ENCODE peak calls at places on chromosomes 4 and X, in four cellular contexts. C is GM20000; K is cardiac muscle cell; E is activated CD4-positive, alpha-beta T cell treated with anti-CD3 and anti-CD28 coated beads for 1 hour. Y is an unnamed sample.
A peak's percentile ranks its signal among the peaks of the same experiment; 100 is the strongest.

GRCh38 chrX:150752124-150752523 is 58.9 kb downstream of the MTMR1 start:
- DNase-seq in C (no peak), K (peak; percentile 23), E (no peak), Y (no peak)

GRCh38 chr4:118348886-118349285 is 3.9 kb downstream of the PRSS12 start:
- DNase-seq in C (no peak), K (no peak), E (no peak), Y (peak; percentile 46)

GRCh38 chrX:109472939-109473713 is 8.8 kb downstream of the GUCY2F start:
- DNase-seq in C (peak; percentile 9), K (peak; percentile 77), E (no peak), Y (peak; percentile 9)

GRCh38 chr4:119025440-119025839 is 110.2 kb upstream of the MYOZ2 start:
- DNase-seq in C (no peak), K (no peak), E (no peak), Y (no peak)

GRCh38 chr4:4712800-4713528 is 146.5 kb upstream of the MSX1 start:
- DNase-seq in C (no peak), K (no peak), E (no peak), Y (peak; percentile 23)

GRCh38 chr4:41160010-41160789 is 54.1 kb downstream of the APBB2 start:
- DNase-seq in C (no peak), K (no peak), E (no peak), Y (peak; percentile 63)

GRCh38 chr4:190014771-190015537 is 12.1 kb downstream of the FRG2 start:
- DNase-seq in C (peak; percentile 58), K (no peak), E (no peak), Y (no peak)

GRCh38 chrX:134026732-134027311 is 41.4 kb upstream of the GPC3 start:
- DNase-seq in C (peak; percentile 6), K (peak; percentile 88), E (peak; percentile 7), Y (peak; percentile 50)

GRCh38 chrX:154748712-154749339 is 2.1 kb downstream of the GAB3 start:
- DNase-seq in C (peak; percentile 43), K (peak; percentile 61), E (peak; percentile 17), Y (peak; percentile 56)

GRCh38 chr4:82715731-82716617 is 82.6 kb downstream of the SCD5 start:
- DNase-seq in C (no peak), K (no peak), E (no peak), Y (no peak)

GRCh38 chrX:114152801-114153200 is 431.1 kb upstream of the HTR2C start:
- DNase-seq in C (no peak), K (no peak), E (no peak), Y (no peak)

GRCh38 chr4:183831689-183832088 is 73.4 kb upstream of the STOX2 start:
- DNase-seq in C (no peak), K (no peak), E (no peak), Y (no peak)

GRCh38 chr4:90798948-90799347 is 671.8 kb downstream of the CCSER1 start:
- DNase-seq in C (no peak), K (no peak), E (no peak), Y (no peak)

GRCh38 chr4:23889368-23889767 is 479 bp downstream of the PPARGC1A start:
- DNase-seq in C (no peak), K (no peak), E (no peak), Y (no peak)

GRCh38 chr4:74598611-74599325 is 153.8 kb downstream of the AREG start:
- DNase-seq in C (no peak), K (no peak), E (no peak), Y (no peak)

GRCh38 chr4:19729873-19730735 is 521.6 kb upstream of the SLIT2 start:
- DNase-seq in C (no peak), K (no peak), E (no peak), Y (no peak)

GRCh38 chrX:70254063-70254400 is 6.0 kb downstream of the P2RY4 start:
- DNase-seq in C (no peak), K (no peak), E (no peak), Y (peak; percentile 33)

GRCh38 chr4:2371765-2372487 is 46.5 kb downstream of the ZFYVE28 start:
- DNase-seq in C (no peak), K (no peak), E (no peak), Y (no peak)

GRCh38 chr4:47490550-47490949 is 5.5 kb downstream of the ATP10D start:
- DNase-seq in C (no peak), K (peak; percentile 14), E (no peak), Y (peak; percentile 25)

GRCh38 chr4:189090174-189090814 is 850.4 kb upstream of the FRG1 start:
- DNase-seq in C (no peak), K (peak; percentile 38), E (no peak), Y (peak; percentile 15)

GRCh38 chr4:145734576-145735329 is 54.8 kb downstream of the C4orf51 start:
- DNase-seq in C (peak; percentile 49), K (no peak), E (no peak), Y (peak; percentile 44)

GRCh38 chrX:17706676-17707075 is 30.6 kb upstream of the SCML1 start:
- DNase-seq in C (no peak), K (no peak), E (no peak), Y (no peak)

GRCh38 chr4:71526626-71527406 is 188.0 kb downstream of the SLC4A4 start:
- DNase-seq in C (no peak), K (no peak), E (no peak), Y (peak; percentile 4)

GRCh38 chr4:24995346-24995745 is 35.4 kb downstream of the LGI2 start:
- DNase-seq in C (no peak), K (no peak), E (no peak), Y (no peak)

GRCh38 chr4:54433686-54434085 is 204.6 kb downstream of the PDGFRA start:
- DNase-seq in C (no peak), K (no peak), E (no peak), Y (no peak)

GRCh38 chrX:1466971-1467561 is 14.4 kb upstream of the ASMTL start:
- DNase-seq in C (peak; percentile 71), K (no peak), E (peak; percentile 19), Y (no peak)

GRCh38 chrX:100083146-100083715 is 326.8 kb downstream of the PCDH19 start:
- DNase-seq in C (no peak), K (no peak), E (no peak), Y (peak; percentile 94)

GRCh38 chr4:152968806-152969394 is 32.8 kb downstream of the FHDC1 start:
- DNase-seq in C (no peak), K (no peak), E (no peak), Y (no peak)

GRCh38 chrX:39377171-39377570 is 575.9 kb downstream of the MID1IP1 start:
- DNase-seq in C (no peak), K (no peak), E (no peak), Y (no peak)

GRCh38 chr4:164926301-164926700 is 49.3 kb downstream of the APELA start:
- DNase-seq in C (no peak), K (no peak), E (no peak), Y (no peak)

GRCh38 chr4:83223781-83224180 is 60.8 kb downstream of the COQ2 start:
- DNase-seq in C (no peak), K (no peak), E (no peak), Y (no peak)

Y was measured in SW480.